ENCODE peak calls at places on chromosomes 5 and 9, in ten cellular contexts. O is AG04450, U is pancreas, H is cardiac muscle cell, L is astrocyte of the spinal cord, D is brain microvascular endothelial cell, J is HCT116, R is ovary, C is OCI-LY7, M is mammary epithelial cell. W is an unnamed sample.

GRCh38 chr5:52838306-52839015 is 50.7 kb downstream of the ITGA1 start:
- DNase-seq in O (no peak), U (no peak), H (no peak), L (peak; percentile 43), D (peak; percentile 75), J (no peak), R (no peak), C (no peak), M (no peak), W (no peak)

GRCh38 chr5:90890183-90890582 is 331.6 kb downstream of the ADGRV1 start:
- DNase-seq in O (no peak), U (no peak), H (no peak), L (no peak), D (no peak), J (no peak), R (no peak), C (no peak), M (no peak), W (no peak)

GRCh38 chr9:131422241-131422792 is 28.4 kb downstream of the PRRC2B start:
- DNase-seq in O (no peak), U (no peak), H (no peak), L (no peak), D (no peak), J (no peak), R (no peak), C (no peak), M (peak; percentile 49), W (no peak)

GRCh38 chr9:27371382-27371781 is 74.4 kb upstream of the EQTN start:
- DNase-seq in O (no peak), U (peak; percentile 65), H (no peak), L (no peak), D (no peak), J (peak; percentile 22), R (no peak), C (no peak), M (peak; percentile 57), W (no peak)

GRCh38 chr9:127897194-127897692 is 2.2 kb downstream of the ST6GALNAC6 start:
- DNase-seq in O (peak; percentile 43), U (peak; percentile 78), H (peak; percentile 93), L (peak; percentile 68), D (peak; percentile 65), J (no peak), R (peak; percentile 95), C (peak; percentile 72), M (no peak), W (no peak)

GRCh38 chr5:87081511-87082372 is 185.9 kb upstream of the RASA1 start:
- DNase-seq in O (no peak), U (no peak), H (no peak), L (no peak), D (no peak), J (no peak), R (no peak), C (peak; percentile 77), M (no peak), W (no peak)

GRCh38 chr5:172107606-172108005 is 80.4 kb downstream of the STK10 start:
- DNase-seq in O (peak; percentile 60), U (no peak), H (no peak), L (peak; percentile 81), D (peak; percentile 78), J (no peak), R (no peak), C (no peak), M (peak; percentile 46), W (no peak)

GRCh38 chr5:134177197-134178171 is 734 bp upstream of the SKP1 start:
- DNase-seq in O (peak; percentile 48), U (peak; percentile 65), H (peak; percentile 77), L (peak; percentile 81), D (peak; percentile 57), J (peak; percentile 60), R (peak; percentile 71), C (peak; percentile 85), M (peak; percentile 84), W (peak; percentile 45)

GRCh38 chr5:178941361-178941760 is 363 bp downstream of the ZNF454 start:
- DNase-seq in O (no peak), U (peak; percentile 10), H (no peak), L (no peak), D (peak; percentile 4), J (no peak), R (peak; percentile 29), C (no peak), M (no peak), W (no peak)

GRCh38 chr5:160083012-160083436 is 36.2 kb downstream of the PWWP2A start:
- DNase-seq in O (peak; percentile 23), U (no peak), H (no peak), L (peak; percentile 82), D (peak; percentile 81), J (no peak), R (no peak), C (no peak), M (peak; percentile 56), W (peak; percentile 52)

GRCh38 chr9:25003686-25004085 is 458.0 kb upstream of the IZUMO3 start:
- DNase-seq in O (no peak), U (no peak), H (peak; percentile 8), L (no peak), D (no peak), J (no peak), R (no peak), C (peak; percentile 19), M (no peak), W (no peak)

GRCh38 chr5:175836741-175837729 is 34.3 kb upstream of the CPLX2 start:
- DNase-seq in O (no peak), U (no peak), H (no peak), L (no peak), D (no peak), J (no peak), R (no peak), C (no peak), M (no peak), W (no peak)

GRCh38 chr5:60259730-60260129 is 366.2 kb upstream of the PDE4D start:
- DNase-seq in O (no peak), U (no peak), H (no peak), L (no peak), D (no peak), J (no peak), R (no peak), C (no peak), M (no peak), W (no peak)

GRCh38 chr9:131603199-131603598 is 57.9 kb downstream of the PRRT1B start:
- DNase-seq in O (no peak), U (no peak), H (no peak), L (no peak), D (no peak), J (no peak), R (no peak), C (no peak), M (no peak), W (no peak)

GRCh38 chr5:96756985-96757384 is 50.8 kb downstream of the ERAP1 start:
- DNase-seq in O (no peak), U (no peak), H (no peak), L (no peak), D (no peak), J (no peak), R (no peak), C (no peak), M (no peak), W (no peak)

GRCh38 chr9:5793812-5794211 is 39.1 kb downstream of the ERMP1 start:
- DNase-seq in O (no peak), U (no peak), H (no peak), L (no peak), D (no peak), J (no peak), R (no peak), C (no peak), M (no peak), W (no peak)

GRCh38 chr5:140345919-140346347 is 470 bp downstream of the HBEGF start:
- DNase-seq in O (no peak), U (peak; percentile 49), H (peak; percentile 73), L (peak; percentile 67), D (peak; percentile 56), J (no peak), R (peak; percentile 64), C (peak; percentile 42), M (peak; percentile 42), W (no peak)
- TF ChIP-seq CTCF in O (peak; percentile 53), U (no peak), H (peak; percentile 36), L (peak; percentile 62), D (peak; percentile 67), J (no peak), R (no peak), C (no peak), M (no peak), W (peak; percentile 13)

GRCh38 chr5:124235031-124235562 is 511.3 kb downstream of the ZNF608 start:
- DNase-seq in O (no peak), U (no peak), H (no peak), L (no peak), D (no peak), J (no peak), R (no peak), C (no peak), M (no peak), W (no peak)
- H3K4me3 ChIP-seq in O (no peak overlapping the region), U (no peak overlapping the region), H (no peak overlapping the region), L (no peak overlapping the region), D (no peak overlapping the region), J (no peak overlapping the region), R (no peak overlapping the region), C (no peak overlapping the region), M (no peak overlapping the region), W (no peak overlapping the region)

DNA sequence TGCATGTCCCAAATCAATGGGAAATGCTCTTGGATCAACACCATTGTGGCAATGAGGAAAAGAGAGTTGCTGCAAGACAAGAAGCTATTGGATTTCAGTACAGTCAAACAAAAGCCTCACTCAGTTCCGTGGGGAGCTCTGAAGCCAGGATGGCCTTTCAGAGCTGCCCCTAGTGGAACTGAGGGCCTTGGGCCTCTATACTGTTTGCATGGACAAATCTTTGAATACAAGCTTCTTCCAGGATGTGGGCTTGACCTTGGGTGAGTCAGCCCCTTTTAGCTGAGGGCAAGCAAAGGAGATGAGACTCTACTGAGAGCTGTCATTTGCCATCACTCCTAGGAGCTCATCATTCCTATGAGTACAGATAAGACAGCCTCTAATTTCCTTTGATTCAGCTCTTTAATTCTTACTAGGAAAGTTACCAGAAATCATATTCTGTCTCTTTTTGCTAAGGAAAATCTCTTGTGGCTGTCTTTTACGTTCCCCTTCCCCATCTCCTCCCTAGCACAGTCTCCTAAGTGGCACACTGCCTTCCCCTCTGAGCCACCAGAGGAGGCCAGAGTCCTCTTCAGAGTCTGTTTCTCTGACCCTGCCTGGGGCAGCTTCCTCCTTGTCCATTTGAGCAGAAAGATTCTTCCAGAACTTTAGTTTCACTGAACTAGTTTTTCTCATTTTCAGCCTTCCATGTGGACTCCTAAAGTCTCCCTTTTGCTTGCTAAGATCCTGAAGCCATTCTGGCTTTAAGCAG is 168.8 kb upstream of the POC5 start:
- DNase-seq in O (no peak), U (no peak), H (no peak), L (no peak), D (peak; percentile 5), J (no peak), R (no peak), C (no peak), M (no peak), W (no peak)
- TF ChIP-seq CTCF in O (no peak), U (no peak), H (no peak), L (no peak), D (peak; percentile 37), J (peak; percentile 9), R (no peak), C (peak; percentile 41), M (no peak), W (no peak)

DNA sequence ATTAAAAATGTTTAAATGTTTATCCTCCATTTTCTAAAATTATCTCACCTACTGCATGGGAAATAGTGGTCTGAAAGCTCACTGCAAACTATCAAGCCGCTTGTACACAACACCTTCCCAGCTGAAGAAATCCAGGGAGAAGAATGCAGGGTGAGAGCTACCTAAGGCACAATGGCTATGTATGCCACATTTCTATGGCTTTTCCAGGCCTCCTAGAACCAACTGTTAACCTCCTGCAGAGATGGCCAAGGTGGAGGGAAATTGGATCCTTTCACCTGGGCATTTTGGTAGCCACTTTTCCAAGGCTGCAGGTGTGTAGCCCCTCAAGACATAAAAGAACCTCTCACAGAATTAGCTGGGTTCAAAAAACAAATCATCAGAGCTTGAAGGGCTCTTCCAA is 286.4 kb downstream of the EBF1 start:
- DNase-seq in O (no peak), U (no peak), H (no peak), L (no peak), D (no peak), J (no peak), R (no peak), C (no peak), M (no peak), W (no peak)
- H3K4me3 ChIP-seq in O (no peak overlapping the region), U (no peak overlapping the region), H (no peak overlapping the region), L (no peak overlapping the region), D (no peak overlapping the region), J (no peak overlapping the region), R (no peak overlapping the region), C (peak overlapping the region; percentile 57), M (no peak overlapping the region), W (no peak overlapping the region)